ENCODE peak calls at places on chromosomes 2 and 18, in eight cellular contexts. C is GM06990; J is nucleus accumbens; U is T-cell; R is naive thymus-derived CD8-positive, alpha-beta T cell; V is HT-29; Z is GM23338; P is NCI-H82. H is an unnamed sample.

GRCh38 chr2:2328847-2329246 is 2.2 kb downstream of the MYT1L start:
- DNase-seq in R (no peak), Z (peak; percentile 84), P (peak; percentile 93), V (peak; percentile 34), C (no peak), J (no peak), U (no peak), H (no peak)

GRCh38 chr2:65350714-65351113 is 81.7 kb downstream of the SPRED2 start:
- DNase-seq in C (peak; percentile 61), P (peak; percentile 53), Z (peak; percentile 76), R (no peak), U (no peak), J (no peak), V (peak; percentile 44), H (no peak)

GRCh38 chr2:223169830-223170605 is 118.0 kb downstream of the KCNE4 start:
- DNase-seq in R (no peak), P (peak; percentile 97), J (no peak), C (peak; percentile 7), Z (no peak), V (no peak), U (no peak), H (no peak)

GRCh38 chr2:228556707-228557106 is 375.2 kb upstream of the SPHKAP start:
- DNase-seq in V (peak; percentile 5), U (no peak), J (no peak), P (no peak), Z (no peak), C (no peak), R (no peak), H (no peak)

GRCh38 chr2:42044939-42045338 is 2.9 kb upstream of the PKDCC start:
- DNase-seq in J (no peak), C (no peak), U (no peak), Z (no peak), V (no peak), P (peak; percentile 33), R (no peak), H (no peak)

GRCh38 chr2:30645745-30646119 is 161.5 kb downstream of the CAPN13 start:
- DNase-seq in R (no peak), P (no peak), Z (no peak), V (no peak), U (no peak), C (no peak), J (no peak), H (no peak)

GRCh38 chr2:43356774-43357173 is 130.4 kb upstream of the ZFP36L2 start:
- DNase-seq in J (no peak), R (no peak), Z (no peak), P (no peak), U (no peak), C (no peak), V (no peak), H (no peak)

GRCh38 chr2:18991177-18992168 is 366.9 kb downstream of the OSR1 start:
- DNase-seq in J (peak; percentile 11), V (peak; percentile 92), R (no peak), P (peak; percentile 72), C (no peak), Z (no peak), U (no peak), H (no peak)

GRCh38 chr2:175153-175786 is 88.6 kb downstream of the SH3YL1 start:
- DNase-seq in U (no peak), P (no peak), V (no peak), C (no peak), R (no peak), Z (no peak), J (no peak), H (no peak)

GRCh38 chr18:2091937-2092336 is 479.4 kb downstream of the METTL4 start:
- DNase-seq in C (no peak), P (peak; percentile 45), J (no peak), U (no peak), V (no peak), Z (peak; percentile 42), R (no peak), H (no peak)

GRCh38 chr2:87401726-87402345 is 346.1 kb upstream of the PLGLB2 start:
- DNase-seq in J (no peak), P (no peak), C (no peak), Z (no peak), R (no peak), U (no peak), V (no peak), H (no peak)

GRCh38 chr18:41226186-41226585 is 728.8 kb upstream of the PIK3C3 start:
- DNase-seq in V (no peak), C (no peak), P (no peak), R (no peak), U (no peak), J (no peak), Z (no peak), H (no peak)

GRCh38 chr2:120875431-120875830 is 139.8 kb downstream of the GLI2 start:
- DNase-seq in Z (no peak), P (peak; percentile 79), V (no peak), R (no peak), U (no peak), C (no peak), J (no peak), H (no peak)

GRCh38 chr2:236164201-236164982 is 3.8 kb downstream of the GBX2 start:
- DNase-seq in R (no peak), V (no peak), C (no peak), P (peak; percentile 58), U (no peak), Z (peak; percentile 75), J (no peak), H (no peak)

GRCh38 chr2:42713920-42714319 is 50.0 kb downstream of the OXER1 start:
- DNase-seq in V (no peak), J (no peak), R (no peak), P (no peak), C (no peak), U (no peak), Z (no peak), H (no peak)

GRCh38 chr2:149994057-149994728 is 406.6 kb upstream of the MMADHC start:
- DNase-seq in C (no peak), R (no peak), P (peak; percentile 40), Z (no peak), U (no peak), V (peak; percentile 20), J (no peak), H (no peak)

GRCh38 chr2:72012886-72013574 is 134.6 kb downstream of the CYP26B1 start:
- DNase-seq in Z (no peak), U (no peak), V (no peak), R (no peak), C (no peak), J (no peak), P (no peak), H (no peak)

GRCh38 chr2:175630319-175631246 is 371.5 kb downstream of the LNPK start:
- DNase-seq in Z (peak; percentile 4), C (no peak), R (no peak), U (no peak), J (no peak), P (no peak), V (peak; percentile 12), H (no peak)

GRCh38 chr18:11034816-11035215 is 114.6 kb downstream of the PIEZO2 start:
- DNase-seq in P (no peak), J (no peak), U (no peak), C (no peak), Z (no peak), R (no peak), V (no peak), H (no peak)

GRCh38 chr2:219962801-219963200 is 335.4 kb downstream of the SLC4A3 start:
- DNase-seq in R (no peak), Z (no peak), P (no peak), C (no peak), V (no peak), U (no peak), J (no peak), H (no peak)

GRCh38 chr2:173126819-173127218 is 51.2 kb downstream of the MAP3K20 start:
- DNase-seq in P (no peak), Z (no peak), V (no peak), R (no peak), U (no peak), J (no peak), C (no peak), H (no peak)

GRCh38 chr2:17969661-17970060 is 91.2 kb downstream of the KCNS3 start:
- DNase-seq in J (no peak), P (no peak), R (no peak), U (no peak), Z (no peak), C (no peak), V (no peak), H (no peak)

GRCh38 chr2:20609995-20610357 is 40.9 kb downstream of the HS1BP3 start:
- DNase-seq in Z (no peak), J (no peak), C (no peak), V (no peak), R (no peak), P (no peak), U (no peak), H (no peak)

GRCh38 chr2:45889053-45889452 is 237.6 kb downstream of the PRKCE start:
- DNase-seq in C (peak; percentile 48), J (no peak), U (peak; percentile 28), R (peak; percentile 56), P (peak; percentile 100), Z (peak; percentile 50), V (no peak), H (no peak)

GRCh38 chr18:2337552-2338141 is 233.7 kb downstream of the METTL4 start:
- DNase-seq in J (no peak), P (peak; percentile 35), C (no peak), R (peak; percentile 28), Z (peak; percentile 74), U (peak; percentile 24), V (peak; percentile 55), H (no peak)

GRCh38 chr18:45684341-45685115 is 39.5 kb upstream of the SLC14A1 start:
- DNase-seq in R (no peak), J (no peak), U (no peak), C (no peak), V (no peak), P (no peak), Z (no peak), H (no peak)

GRCh38 chr2:25462021-25462420 is 120.3 kb upstream of the DNMT3A start:
- DNase-seq in C (no peak), R (no peak), Z (no peak), P (no peak), U (no peak), J (no peak), V (no peak), H (no peak)

GRCh38 chr2:70627499-70627898 is 73.9 kb upstream of the TGFA start:
- DNase-seq in C (no peak), Z (no peak), J (no peak), U (no peak), R (no peak), P (peak; percentile 32), V (peak; percentile 61), H (no peak)

GRCh38 chr2:127651987-127652550 is 6.1 kb downstream of the GPR17 start:
- DNase-seq in P (no peak), C (no peak), R (no peak), U (no peak), V (no peak), J (peak; percentile 65), Z (no peak), H (no peak)

GRCh38 chr2:8451273-8451672 is 230.6 kb upstream of the ID2 start:
- DNase-seq in V (no peak), U (no peak), Z (no peak), C (no peak), R (no peak), P (no peak), J (no peak), H (no peak)

GRCh38 chr2:16413257-16413656 is 252.4 kb downstream of the CYRIA start:
- DNase-seq in V (no peak), C (no peak), J (no peak), Z (no peak), U (no peak), P (no peak), R (no peak), H (no peak)

GRCh38 chr2:161136194-161136593 is 24.0 kb upstream of the TANK start:
- DNase-seq in P (peak; percentile 28), V (peak; percentile 50), U (no peak), Z (no peak), J (no peak), R (no peak), C (no peak), H (no peak)

GRCh38 chr18:77068321-77068841 is 64.2 kb downstream of the MBP start:
- DNase-seq in P (no peak), R (peak; percentile 44), Z (no peak), J (no peak), C (peak; percentile 55), U (peak; percentile 39), V (no peak), H (no peak)

GRCh38 chr2:173077506-173078177 is 2.0 kb downstream of the MAP3K20 start:
- DNase-seq in U (no peak), Z (no peak), J (no peak), V (no peak), R (no peak), P (no peak), C (no peak), H (no peak)